ENCODE peak calls at places on chromosomes 1 and 21, in six cellular contexts. W is AG10803, J is thyroid gland, E is lung, L is HFF-Myc, H is cardiac fibroblast. P is an unnamed sample.

GRCh38 chr1:212179394-212180076 is 105.7 kb upstream of the PPP2R5A start:
- DNase-seq in L (peak; percentile 94), E (no peak), W (peak; percentile 92), J (peak; percentile 40), H (peak; percentile 93), P (peak; percentile 95)

GRCh38 chr1:88800382-88801051 is 90.8 kb downstream of the GTF2B start:
- DNase-seq in J (peak; percentile 22), E (no peak), H (peak; percentile 70), L (no peak), W (peak; percentile 24), P (peak; percentile 9)

GRCh38 chr1:66371233-66372005 is 162.5 kb upstream of the SGIP1 start:
- DNase-seq in E (no peak), L (no peak), J (no peak), H (peak; percentile 88), W (peak; percentile 82), P (peak; percentile 80)

GRCh38 chr1:223872308-223872878 is 26.6 kb upstream of the TP53BP2 start:
- DNase-seq in H (no peak), W (peak; percentile 44), L (no peak), J (no peak), E (no peak), P (no peak)

GRCh38 chr1:42853116-42853884 is 6.9 kb downstream of the ZNF691 start:
- DNase-seq in H (no peak), J (no peak), E (no peak), L (no peak), W (no peak), P (no peak)

GRCh38 chr1:2375923-2376260 is 15.5 kb downstream of the MORN1 start:
- DNase-seq in H (no peak), W (no peak), L (no peak), E (no peak), J (no peak), P (no peak)

GRCh38 chr1:47184090-47184735 is 5.6 kb downstream of the PDZK1IP1 start:
- DNase-seq in J (no peak), E (no peak), W (no peak), L (no peak), H (no peak), P (no peak)

GRCh38 chr21:45404726-45405270 is at the start of gene COL18A1:
- DNase-seq in L (no peak), J (peak; percentile 74), E (peak; percentile 40), W (no peak), H (peak; percentile 31), P (peak; percentile 16)

GRCh38 chr1:245512181-245512888 is 357.6 kb downstream of the KIF26B start:
- DNase-seq in W (peak; percentile 21), J (no peak), E (no peak), L (no peak), H (no peak), P (peak; percentile 3)

GRCh38 chr1:210293191-210293607 is 35.5 kb upstream of the HHAT start:
- DNase-seq in J (peak; percentile 41), W (peak; percentile 97), H (peak; percentile 36), L (peak; percentile 87), E (peak; percentile 36), P (peak; percentile 46)

GRCh38 chr1:210291786-210292275 is 36.9 kb upstream of the HHAT start:
- DNase-seq in E (no peak), W (peak; percentile 98), H (no peak), J (peak; percentile 23), L (peak; percentile 98), P (peak; percentile 57)

GRCh38 chr1:210294991-210295773 is 33.5 kb upstream of the HHAT start:
- DNase-seq in E (no peak), L (peak; percentile 82), J (no peak), W (peak; percentile 87), H (peak; percentile 14), P (peak; percentile 73)

GRCh38 chr1:210291088-210291487 is 37.6 kb upstream of the HHAT start:
- DNase-seq in J (no peak), L (no peak), E (no peak), H (no peak), W (no peak), P (no peak)

GRCh38 chr1:210292276-210292851 is 36.3 kb upstream of the HHAT start:
- DNase-seq in W (peak; percentile 39), H (no peak), E (peak; percentile 79), J (peak; percentile 90), L (peak; percentile 62), P (peak; percentile 54)
- TF ChIP-seq CTCF in W (peak; percentile 4), H (no peak), E (no peak), J (peak; percentile 30), L (peak; percentile 23), P (peak; percentile 72)

DNA sequence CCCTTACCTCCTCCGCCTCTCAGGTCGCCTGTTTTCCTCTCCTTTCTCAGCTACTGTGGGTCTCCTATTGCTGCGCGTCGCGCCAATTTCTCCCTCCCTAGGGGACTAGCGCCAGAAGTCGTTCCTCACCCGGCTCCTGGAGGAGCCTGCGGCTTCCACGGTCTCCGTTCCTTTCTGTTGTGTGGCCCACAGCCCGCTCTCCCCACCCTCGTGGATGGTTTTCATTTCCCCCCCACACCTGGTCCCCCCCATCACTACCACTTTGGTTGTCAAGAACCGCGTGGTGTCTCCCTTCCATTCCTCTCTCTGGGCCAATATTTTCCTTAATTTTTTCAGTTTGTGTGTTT is 525 bp downstream of the CNST start:
- DNase-seq in E (no peak), L (no peak), H (no peak), J (no peak), W (peak; percentile 30), P (peak; percentile 16)
- TF ChIP-seq CTCF in E (no peak), L (no peak), H (no peak), J (no peak), W (no peak), P (no peak)

GRCh38 chr1:163535807-163536206 is 214.1 kb downstream of the NUF2 start:
- DNase-seq in J (no peak), W (peak; percentile 56), L (peak; percentile 54), E (no peak), H (peak; percentile 69), P (peak; percentile 48)
- TF ChIP-seq CTCF in J (no peak), W (peak; percentile 69), L (peak; percentile 35), E (no peak), H (peak; percentile 34), P (peak; percentile 79)

DNA sequence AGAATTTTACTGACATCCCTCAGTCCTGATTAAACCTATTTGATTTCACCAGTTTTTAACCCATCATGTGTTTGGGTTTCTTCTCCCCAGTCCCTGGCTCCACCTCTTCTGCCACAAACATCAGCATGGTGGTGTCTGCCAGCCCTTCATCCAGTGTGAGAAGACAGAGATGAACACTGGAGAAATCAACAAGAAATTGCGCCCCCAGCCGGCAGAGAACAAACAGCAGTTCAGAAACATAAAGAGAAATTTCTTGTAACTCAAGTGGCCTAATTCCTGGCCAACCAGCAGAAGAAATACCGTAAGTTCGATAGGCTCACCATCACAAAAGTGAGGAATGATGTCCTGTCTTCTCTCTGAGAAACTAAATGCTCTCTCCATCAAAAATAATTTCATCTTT is 18.3 kb downstream of the S100A11 start:
- DNase-seq in H (no peak), E (no peak), W (no peak), J (peak; percentile 53), L (no peak), P (peak; percentile 30)
- TF ChIP-seq CTCF in H (peak; percentile 40), E (no peak), W (peak; percentile 23), J (no peak), L (peak; percentile 48), P (peak; percentile 79)

DNA sequence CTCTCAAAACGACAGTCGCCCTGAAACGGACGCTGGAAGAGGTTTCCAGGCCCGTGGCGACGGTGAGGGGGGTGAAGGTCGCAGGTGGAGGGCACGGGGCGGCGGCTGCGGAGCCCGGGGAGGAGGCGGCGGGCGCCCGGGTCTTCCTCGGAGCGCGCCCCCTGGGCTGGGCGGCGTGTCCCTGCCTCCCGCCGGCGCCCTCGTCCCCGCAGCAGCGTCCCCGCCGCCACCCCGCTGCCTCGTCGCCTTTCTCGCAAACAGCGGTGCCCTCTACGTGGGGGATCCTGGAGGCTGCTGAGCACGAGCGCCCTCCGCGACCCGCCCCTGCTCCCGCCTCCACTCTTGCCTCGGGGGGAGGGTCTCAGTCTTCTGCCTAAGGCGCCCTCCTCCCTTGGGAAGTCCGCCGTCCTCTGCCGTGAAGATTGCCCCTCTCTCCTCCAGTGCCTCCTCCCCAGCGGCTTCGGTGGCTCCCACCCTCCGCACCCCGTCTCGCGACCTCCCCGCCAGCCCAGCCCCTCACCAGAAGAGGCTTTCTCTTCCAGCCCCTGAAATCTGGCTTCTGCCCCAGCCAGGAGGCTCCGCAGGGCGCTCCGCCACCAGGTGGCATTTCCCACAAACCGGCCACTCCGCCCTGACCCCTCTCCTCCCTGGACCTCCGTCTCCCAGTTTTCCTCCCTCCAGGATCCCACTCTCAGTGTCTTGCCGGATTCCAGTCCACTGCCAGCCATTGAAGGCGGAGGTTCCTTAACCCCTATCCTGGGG is 227.4 kb downstream of the SDCCAG8 start:
- DNase-seq in E (no peak), J (peak; percentile 58), H (no peak), W (no peak), L (no peak), P (no peak)
- TF ChIP-seq CTCF in E (no peak), J (no peak), H (no peak), W (peak; percentile 3), L (peak; percentile 28), P (peak; percentile 19)

DNA sequence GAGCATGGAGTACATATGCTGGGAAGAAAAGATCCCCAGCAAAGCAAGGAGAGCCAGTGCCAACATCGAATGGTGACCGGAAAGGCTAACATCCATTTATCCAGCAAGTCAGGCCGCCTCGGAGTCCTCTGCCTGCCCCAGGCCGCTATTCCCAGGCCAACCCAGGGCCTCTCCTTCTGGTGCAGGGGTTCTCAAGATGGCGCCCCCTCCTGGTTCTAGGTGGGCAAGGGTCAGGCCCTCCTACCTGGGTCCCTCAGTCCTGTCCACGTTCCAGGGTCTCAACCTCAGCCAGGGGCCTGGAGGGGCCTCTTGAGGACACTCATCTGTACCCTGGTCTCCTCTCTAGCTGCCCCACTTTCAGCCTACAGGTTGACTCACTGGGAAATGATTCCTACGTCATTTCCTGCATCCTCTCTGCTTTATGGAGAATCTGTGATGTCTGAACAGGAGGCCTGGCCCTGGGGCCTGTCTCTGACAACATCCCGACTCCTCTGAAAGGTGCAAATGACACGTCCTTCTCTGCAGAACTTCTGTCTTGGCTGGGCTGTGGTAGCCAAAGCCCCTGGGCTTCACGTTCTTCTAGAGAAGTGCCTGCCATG is 145.3 kb downstream of the PSMG1 start:
- DNase-seq in L (no peak), H (peak; percentile 50), E (no peak), J (no peak), W (no peak), P (peak; percentile 9)
- TF ChIP-seq CTCF in L (peak; percentile 23), H (no peak), E (no peak), J (no peak), W (no peak), P (peak; percentile 56)

GRCh38 chr1:119868176-119868575 is 28.1 kb downstream of the ADAM30 start:
- DNase-seq in W (no peak), E (no peak), L (no peak), J (no peak), H (no peak), P (no peak)
- TF ChIP-seq CTCF in W (no peak), E (no peak), L (no peak), J (no peak), H (no peak), P (no peak)